ENCODE peak calls at places on chromosomes 7 and 10, in eight cellular contexts. Q is CD8-positive, alpha-beta T cell; I is cardiac muscle cell; Y is fibroblast of lung; A is GM23248; N is upper lobe of right lung; O is CD8-positive, alpha-beta memory T cell; B is spleen. L is an unnamed sample.

GRCh38 chr10:114100848-114101741 is 57.4 kb downstream of the ADRB1 start:
- DNase-seq in Q (no peak), I (peak; percentile 23), B (no peak), A (peak; percentile 57), N (no peak), Y (peak; percentile 72), O (no peak), L (no peak)

GRCh38 chr10:58932126-58932525 is 244.3 kb upstream of the PHYHIPL start:
- DNase-seq in B (no peak), I (no peak), A (peak; percentile 42), Y (peak; percentile 97), O (no peak), Q (no peak), N (no peak), L (no peak)

GRCh38 chr7:73618538-73618937 is 5.8 kb downstream of the MLXIPL start:
- DNase-seq in A (no peak), B (no peak), N (no peak), O (no peak), I (no peak), Y (no peak), Q (no peak), L (no peak)

GRCh38 chr7:159094030-159094740 is 50.5 kb downstream of the VIPR2 start:
- DNase-seq in O (no peak), Q (no peak), A (no peak), Y (no peak), N (peak; percentile 40), I (no peak), B (peak; percentile 49), L (peak; percentile 17)

GRCh38 chr10:119316729-119317097 is 109.3 kb downstream of the GRK5 start:
- DNase-seq in N (no peak), Y (peak; percentile 90), A (peak; percentile 89), B (no peak), O (no peak), Q (no peak), I (no peak), L (no peak)

GRCh38 chr7:103805376-103805775 is 184.1 kb downstream of the RELN start:
- DNase-seq in Q (no peak), N (no peak), Y (no peak), B (no peak), A (peak; percentile 64), I (no peak), O (no peak), L (no peak)

GRCh38 chr7:20172736-20173334 is 44.3 kb downstream of the MACC1 start:
- DNase-seq in A (peak; percentile 68), Q (no peak), N (peak; percentile 58), O (no peak), B (no peak), Y (peak; percentile 57), I (peak; percentile 74), L (peak; percentile 35)

GRCh38 chr10:124626759-124627380 is 117.3 kb downstream of the FAM53B start:
- DNase-seq in O (peak; percentile 68), A (no peak), N (no peak), I (no peak), Y (no peak), B (peak; percentile 91), Q (peak; percentile 61), L (peak; percentile 69)

GRCh38 chr7:104971290-104972071 is 42.5 kb upstream of the KMT2E start:
- DNase-seq in I (no peak), Y (peak; percentile 56), A (peak; percentile 79), O (no peak), B (no peak), N (no peak), Q (no peak), L (peak; percentile 61)

GRCh38 chr7:2012981-2013380 is 219.8 kb downstream of the MAD1L1 start:
- DNase-seq in A (peak; percentile 80), O (no peak), B (peak; percentile 63), N (peak; percentile 59), Y (peak; percentile 60), Q (no peak), I (no peak), L (peak; percentile 66)

GRCh38 chr10:76779163-76779820 is 858.3 kb downstream of the KCNMA1 start:
- DNase-seq in Y (peak; percentile 85), N (no peak), O (no peak), Q (no peak), A (peak; percentile 91), I (peak; percentile 15), B (no peak), L (no peak)

GRCh38 chr7:73436031-73436929 is 2.7 kb downstream of the FZD9 start:
- DNase-seq in I (no peak), Q (no peak), B (no peak), O (no peak), A (peak; percentile 32), Y (no peak), N (no peak), L (no peak)

GRCh38 chr7:81859433-81859832 is 89.6 kb upstream of the HGF start:
- DNase-seq in I (no peak), Y (no peak), A (no peak), N (no peak), B (no peak), Q (no peak), O (no peak), L (no peak)

GRCh38 chr10:23080211-23080724 is 15.1 kb upstream of the MSRB2 start:
- DNase-seq in B (no peak), Y (no peak), I (no peak), N (no peak), O (no peak), Q (no peak), A (no peak), L (no peak)

GRCh38 chr7:1829111-1829510 is 159.0 kb downstream of the ELFN1 start:
- DNase-seq in A (no peak), Y (no peak), Q (peak; percentile 8), B (peak; percentile 64), O (peak; percentile 25), N (peak; percentile 37), I (no peak), L (no peak)

GRCh38 chr7:26458751-26459150 is 167.1 kb downstream of the SNX10 start:
- DNase-seq in Q (no peak), I (no peak), A (no peak), Y (no peak), N (no peak), O (no peak), B (no peak), L (no peak)

GRCh38 chr10:110684800-110685446 is 40.8 kb downstream of the RBM20 start:
- DNase-seq in Q (no peak), O (no peak), Y (peak; percentile 64), I (peak; percentile 96), A (peak; percentile 52), N (no peak), B (no peak), L (no peak)

GRCh38 chr10:103833731-103834365 is 21.5 kb downstream of the SH3PXD2A start:
- DNase-seq in Q (no peak), I (no peak), N (no peak), O (no peak), Y (no peak), A (peak; percentile 36), B (peak; percentile 59), L (no peak)

GRCh38 chr10:79401015-79401921 is 44.2 kb downstream of the ZCCHC24 start:
- DNase-seq in N (no peak), O (peak; percentile 26), Y (peak; percentile 58), I (no peak), Q (no peak), A (peak; percentile 87), B (peak; percentile 87), L (no peak)

GRCh38 chr7:128831178-128831993 is 1.2 kb downstream of the FLNC start:
- DNase-seq in N (no peak), B (peak; percentile 74), Q (no peak), I (peak; percentile 90), Y (peak; percentile 87), O (no peak), A (peak; percentile 68), L (no peak)

GRCh38 chr7:128833148-128833938 is 3.1 kb downstream of the FLNC start:
- DNase-seq in Q (no peak), A (peak; percentile 95), O (no peak), Y (peak; percentile 95), N (no peak), I (peak; percentile 85), B (peak; percentile 66), L (no peak)

GRCh38 chr7:128831994-128832879 is 2.0 kb downstream of the FLNC start:
- DNase-seq in O (no peak), Q (no peak), Y (peak; percentile 64), I (peak; percentile 90), N (peak; percentile 60), B (peak; percentile 63), A (peak; percentile 63), L (no peak)

GRCh38 chr7:128833939-128834310 is 3.7 kb downstream of the FLNC start:
- DNase-seq in O (no peak), Y (no peak), B (no peak), Q (no peak), I (no peak), N (no peak), A (peak; percentile 80), L (no peak)

GRCh38 chr7:128832880-128833147 is 2.6 kb downstream of the FLNC start:
- DNase-seq in O (no peak), B (no peak), Q (no peak), I (no peak), Y (no peak), N (no peak), A (no peak), L (no peak)
- H3K27ac ChIP-seq in O (peak overlapping the region; percentile 74), B (no peak overlapping the region), Q (no peak overlapping the region), I (peak overlapping the region; percentile 99), Y (peak overlapping the region; percentile 85), N (no peak overlapping the region), A (peak overlapping the region; percentile 90), L (peak overlapping the region; percentile 67)

GRCh38 chr7:154852205-154852604 is 150.7 kb downstream of the PAXIP1 start:
- DNase-seq in N (peak; percentile 15), O (no peak), A (no peak), I (no peak), Y (no peak), B (peak; percentile 18), Q (no peak), L (no peak)
- H3K27ac ChIP-seq in N (no peak overlapping the region), O (no peak overlapping the region), A (no peak overlapping the region), I (no peak overlapping the region), Y (no peak overlapping the region), B (no peak overlapping the region), Q (no peak overlapping the region), L (no peak overlapping the region)

GRCh38 chr7:150449206-150449956 is 1.0 kb upstream of the GIMAP8 start:
- DNase-seq in O (no peak), A (no peak), Y (no peak), B (no peak), I (no peak), N (no peak), Q (peak; percentile 28), L (no peak)
- H3K27ac ChIP-seq in O (peak overlapping the region; percentile 5), A (no peak overlapping the region), Y (no peak overlapping the region), B (peak overlapping the region; percentile 95), I (no peak overlapping the region), N (peak overlapping the region; percentile 87), Q (peak overlapping the region; percentile 67), L (peak overlapping the region; percentile 70)

DNA sequence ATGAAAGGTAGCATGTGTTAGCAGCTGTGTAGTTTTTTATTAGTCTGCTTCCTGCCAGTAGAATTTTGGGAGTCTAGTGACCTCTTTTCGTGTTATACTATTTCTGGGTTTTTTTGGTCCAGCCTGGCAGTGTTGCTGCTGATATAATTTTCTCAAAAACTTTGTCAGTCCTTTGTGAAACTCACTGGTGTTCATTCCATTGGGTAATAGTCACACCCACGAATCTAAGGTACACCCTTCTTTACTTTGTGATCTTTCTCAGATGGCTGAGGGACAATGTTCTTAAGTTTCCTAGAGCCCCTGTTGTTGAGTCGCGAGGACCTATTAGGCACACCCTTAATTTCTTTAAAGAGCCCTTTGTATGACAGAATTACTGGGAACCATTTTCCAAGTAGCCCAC is 52.3 kb downstream of the TPST1 start:
- DNase-seq in N (no peak), Q (no peak), A (no peak), B (no peak), Y (no peak), O (no peak), I (no peak), L (no peak)
- H3K27ac ChIP-seq in N (no peak overlapping the region), Q (no peak overlapping the region), A (peak overlapping the region; percentile 49), B (no peak overlapping the region), Y (no peak overlapping the region), O (no peak overlapping the region), I (no peak overlapping the region), L (no peak overlapping the region)

GRCh38 chr10:105953056-105953455 is 1211.5 kb downstream of the SORCS1 start:
- DNase-seq in Q (no peak), N (no peak), B (no peak), A (no peak), I (no peak), O (no peak), Y (no peak), L (no peak)
- H3K27ac ChIP-seq in Q (no peak overlapping the region), N (no peak overlapping the region), B (no peak overlapping the region), A (no peak overlapping the region), I (peak overlapping the region; percentile 89), O (no peak overlapping the region), Y (no peak overlapping the region), L (peak overlapping the region; percentile 9)

L was measured in stomach.